ENCODE peak calls at places on chromosomes 12 and 14, in ten cellular contexts. One of them, this sample, is unnamed.

GRCh38 chr14:56491299-56492285 is 88.0 kb upstream of the TMEM260 start:
- DNase-seq in mucosa of gallbladder: peak
- DNase-seq in stimulated activated CD4-positive, alpha-beta T cell treated with anti-CD3 and anti-CD28 coated beads, Interleukin-15, amount 100 ng/mL, for 1 hour: no peak
- DNase-seq in NCI-H1092 treated with DMSO at 0.1 percent for 48 hours: peak
- DNase-seq in heart right ventricle: no peak
- DNase-seq in stimulated activated CD8-positive, alpha-beta memory T cell treated with anti-CD3 and anti-CD28 coated beads, Interleukin-4, amount 100 ng/mL, for 1 hour: no peak
- DNase-seq in HFFc6: peak
- DNase-seq in T-helper 9 cell: no peak
- DNase-seq in H9: peak
- DNase-seq in activated CD8-positive, alpha-beta T cell treated with anti-CD3 and anti-CD28 coated beads for 36 hours: peak
- DNase-seq in this sample: peak

GRCh38 chr14:74575936-74576335 is 36.1 kb downstream of the LTBP2 start:
- DNase-seq in heart right ventricle: no peak
- DNase-seq in activated CD8-positive, alpha-beta T cell treated with anti-CD3 and anti-CD28 coated beads for 36 hours: no peak
- DNase-seq in mucosa of gallbladder: no peak
- DNase-seq in stimulated activated CD4-positive, alpha-beta T cell treated with anti-CD3 and anti-CD28 coated beads, Interleukin-15, amount 100 ng/mL, for 1 hour: no peak
- DNase-seq in HFFc6: no peak
- DNase-seq in H9: no peak
- DNase-seq in stimulated activated CD8-positive, alpha-beta memory T cell treated with anti-CD3 and anti-CD28 coated beads, Interleukin-4, amount 100 ng/mL, for 1 hour: no peak
- DNase-seq in T-helper 9 cell: no peak
- DNase-seq in NCI-H1092 treated with DMSO at 0.1 percent for 48 hours: no peak
- DNase-seq in this sample: no peak

GRCh38 chr12:109387425-109388166 is 39.9 kb downstream of the MYO1H start:
- DNase-seq in activated CD8-positive, alpha-beta T cell treated with anti-CD3 and anti-CD28 coated beads for 36 hours: no peak
- DNase-seq in stimulated activated CD8-positive, alpha-beta memory T cell treated with anti-CD3 and anti-CD28 coated beads, Interleukin-4, amount 100 ng/mL, for 1 hour: no peak
- DNase-seq in stimulated activated CD4-positive, alpha-beta T cell treated with anti-CD3 and anti-CD28 coated beads, Interleukin-15, amount 100 ng/mL, for 1 hour: no peak
- DNase-seq in T-helper 9 cell: no peak
- DNase-seq in HFFc6: peak
- DNase-seq in H9: peak
- DNase-seq in NCI-H1092 treated with DMSO at 0.1 percent for 48 hours: no peak
- DNase-seq in heart right ventricle: no peak
- DNase-seq in mucosa of gallbladder: no peak
- DNase-seq in this sample: no peak

GRCh38 chr14:19873178-19873577 is 1.8 kb upstream of the OR4K2 start:
- DNase-seq in heart right ventricle: no peak
- DNase-seq in activated CD8-positive, alpha-beta T cell treated with anti-CD3 and anti-CD28 coated beads for 36 hours: no peak
- DNase-seq in stimulated activated CD8-positive, alpha-beta memory T cell treated with anti-CD3 and anti-CD28 coated beads, Interleukin-4, amount 100 ng/mL, for 1 hour: no peak
- DNase-seq in stimulated activated CD4-positive, alpha-beta T cell treated with anti-CD3 and anti-CD28 coated beads, Interleukin-15, amount 100 ng/mL, for 1 hour: no peak
- DNase-seq in H9: no peak
- DNase-seq in NCI-H1092 treated with DMSO at 0.1 percent for 48 hours: no peak
- DNase-seq in HFFc6: no peak
- DNase-seq in T-helper 9 cell: no peak
- DNase-seq in mucosa of gallbladder: no peak
- DNase-seq in this sample: no peak

GRCh38 chr12:63985456-63985855 is 141.0 kb downstream of the SRGAP1 start:
- DNase-seq in heart right ventricle: no peak
- DNase-seq in mucosa of gallbladder: no peak
- DNase-seq in stimulated activated CD4-positive, alpha-beta T cell treated with anti-CD3 and anti-CD28 coated beads, Interleukin-15, amount 100 ng/mL, for 1 hour: no peak
- DNase-seq in stimulated activated CD8-positive, alpha-beta memory T cell treated with anti-CD3 and anti-CD28 coated beads, Interleukin-4, amount 100 ng/mL, for 1 hour: no peak
- DNase-seq in H9: no peak
- DNase-seq in activated CD8-positive, alpha-beta T cell treated with anti-CD3 and anti-CD28 coated beads for 36 hours: no peak
- DNase-seq in HFFc6: no peak
- DNase-seq in T-helper 9 cell: no peak
- DNase-seq in NCI-H1092 treated with DMSO at 0.1 percent for 48 hours: no peak
- DNase-seq in this sample: no peak

GRCh38 chr12:82756303-82756702 is 69.6 kb downstream of the TMTC2 start:
- DNase-seq in heart right ventricle: no peak
- DNase-seq in activated CD8-positive, alpha-beta T cell treated with anti-CD3 and anti-CD28 coated beads for 36 hours: no peak
- DNase-seq in mucosa of gallbladder: no peak
- DNase-seq in NCI-H1092 treated with DMSO at 0.1 percent for 48 hours: no peak
- DNase-seq in H9: peak
- DNase-seq in stimulated activated CD4-positive, alpha-beta T cell treated with anti-CD3 and anti-CD28 coated beads, Interleukin-15, amount 100 ng/mL, for 1 hour: no peak
- DNase-seq in T-helper 9 cell: no peak
- DNase-seq in HFFc6: no peak
- DNase-seq in stimulated activated CD8-positive, alpha-beta memory T cell treated with anti-CD3 and anti-CD28 coated beads, Interleukin-4, amount 100 ng/mL, for 1 hour: no peak
- DNase-seq in this sample: no peak

GRCh38 chr12:47080725-47081502 is 1.2 kb upstream of the AMIGO2 start:
- DNase-seq in heart right ventricle: peak
- DNase-seq in HFFc6: no peak
- DNase-seq in mucosa of gallbladder: peak
- DNase-seq in H9: no peak
- DNase-seq in stimulated activated CD4-positive, alpha-beta T cell treated with anti-CD3 and anti-CD28 coated beads, Interleukin-15, amount 100 ng/mL, for 1 hour: peak
- DNase-seq in NCI-H1092 treated with DMSO at 0.1 percent for 48 hours: no peak
- DNase-seq in activated CD8-positive, alpha-beta T cell treated with anti-CD3 and anti-CD28 coated beads for 36 hours: peak
- DNase-seq in stimulated activated CD8-positive, alpha-beta memory T cell treated with anti-CD3 and anti-CD28 coated beads, Interleukin-4, amount 100 ng/mL, for 1 hour: no peak
- DNase-seq in T-helper 9 cell: peak
- DNase-seq in this sample: peak

GRCh38 chr12:90896164-90896563 is 58.8 kb downstream of the CCER1 start:
- DNase-seq in stimulated activated CD4-positive, alpha-beta T cell treated with anti-CD3 and anti-CD28 coated beads, Interleukin-15, amount 100 ng/mL, for 1 hour: no peak
- DNase-seq in activated CD8-positive, alpha-beta T cell treated with anti-CD3 and anti-CD28 coated beads for 36 hours: no peak
- DNase-seq in mucosa of gallbladder: no peak
- DNase-seq in heart right ventricle: no peak
- DNase-seq in HFFc6: peak
- DNase-seq in stimulated activated CD8-positive, alpha-beta memory T cell treated with anti-CD3 and anti-CD28 coated beads, Interleukin-4, amount 100 ng/mL, for 1 hour: no peak
- DNase-seq in T-helper 9 cell: no peak
- DNase-seq in NCI-H1092 treated with DMSO at 0.1 percent for 48 hours: no peak
- DNase-seq in H9: no peak
- DNase-seq in this sample: no peak

GRCh38 chr12:89064780-89065179 is 287.5 kb downstream of the DUSP6 start:
- DNase-seq in NCI-H1092 treated with DMSO at 0.1 percent for 48 hours: no peak
- DNase-seq in stimulated activated CD4-positive, alpha-beta T cell treated with anti-CD3 and anti-CD28 coated beads, Interleukin-15, amount 100 ng/mL, for 1 hour: no peak
- DNase-seq in stimulated activated CD8-positive, alpha-beta memory T cell treated with anti-CD3 and anti-CD28 coated beads, Interleukin-4, amount 100 ng/mL, for 1 hour: no peak
- DNase-seq in T-helper 9 cell: no peak
- DNase-seq in mucosa of gallbladder: no peak
- DNase-seq in HFFc6: peak
- DNase-seq in heart right ventricle: no peak
- DNase-seq in H9: no peak
- DNase-seq in activated CD8-positive, alpha-beta T cell treated with anti-CD3 and anti-CD28 coated beads for 36 hours: peak
- DNase-seq in this sample: no peak

GRCh38 chr14:104656014-104656714 is 33.3 kb upstream of the INF2 start:
- DNase-seq in H9: no peak
- DNase-seq in activated CD8-positive, alpha-beta T cell treated with anti-CD3 and anti-CD28 coated beads for 36 hours: no peak
- DNase-seq in heart right ventricle: no peak
- DNase-seq in HFFc6: no peak
- DNase-seq in stimulated activated CD4-positive, alpha-beta T cell treated with anti-CD3 and anti-CD28 coated beads, Interleukin-15, amount 100 ng/mL, for 1 hour: no peak
- DNase-seq in stimulated activated CD8-positive, alpha-beta memory T cell treated with anti-CD3 and anti-CD28 coated beads, Interleukin-4, amount 100 ng/mL, for 1 hour: no peak
- DNase-seq in mucosa of gallbladder: no peak
- DNase-seq in T-helper 9 cell: no peak
- DNase-seq in NCI-H1092 treated with DMSO at 0.1 percent for 48 hours: no peak
- DNase-seq in this sample: no peak

GRCh38 chr14:31541702-31542101 is 19.5 kb upstream of the NUBPL start:
- DNase-seq in heart right ventricle: no peak
- DNase-seq in stimulated activated CD4-positive, alpha-beta T cell treated with anti-CD3 and anti-CD28 coated beads, Interleukin-15, amount 100 ng/mL, for 1 hour: no peak
- DNase-seq in H9: no peak
- DNase-seq in T-helper 9 cell: no peak
- DNase-seq in NCI-H1092 treated with DMSO at 0.1 percent for 48 hours: no peak
- DNase-seq in mucosa of gallbladder: no peak
- DNase-seq in HFFc6: no peak
- DNase-seq in stimulated activated CD8-positive, alpha-beta memory T cell treated with anti-CD3 and anti-CD28 coated beads, Interleukin-4, amount 100 ng/mL, for 1 hour: no peak
- DNase-seq in activated CD8-positive, alpha-beta T cell treated with anti-CD3 and anti-CD28 coated beads for 36 hours: no peak
- DNase-seq in this sample: no peak

GRCh38 chr14:37057776-37058175 is 114.6 kb downstream of the SLC25A21 start:
- DNase-seq in T-helper 9 cell: no peak
- DNase-seq in NCI-H1092 treated with DMSO at 0.1 percent for 48 hours: no peak
- DNase-seq in HFFc6: no peak
- DNase-seq in activated CD8-positive, alpha-beta T cell treated with anti-CD3 and anti-CD28 coated beads for 36 hours: no peak
- DNase-seq in stimulated activated CD4-positive, alpha-beta T cell treated with anti-CD3 and anti-CD28 coated beads, Interleukin-15, amount 100 ng/mL, for 1 hour: no peak
- DNase-seq in stimulated activated CD8-positive, alpha-beta memory T cell treated with anti-CD3 and anti-CD28 coated beads, Interleukin-4, amount 100 ng/mL, for 1 hour: no peak
- DNase-seq in heart right ventricle: no peak
- DNase-seq in H9: no peak
- DNase-seq in mucosa of gallbladder: no peak
- DNase-seq in this sample: no peak

GRCh38 chr12:13194462-13195110 is 1.9 kb upstream of the EMP1 start:
- DNase-seq in heart right ventricle: no peak
- DNase-seq in H9: no peak
- DNase-seq in activated CD8-positive, alpha-beta T cell treated with anti-CD3 and anti-CD28 coated beads for 36 hours: no peak
- DNase-seq in stimulated activated CD8-positive, alpha-beta memory T cell treated with anti-CD3 and anti-CD28 coated beads, Interleukin-4, amount 100 ng/mL, for 1 hour: no peak
- DNase-seq in T-helper 9 cell: no peak
- DNase-seq in stimulated activated CD4-positive, alpha-beta T cell treated with anti-CD3 and anti-CD28 coated beads, Interleukin-15, amount 100 ng/mL, for 1 hour: no peak
- DNase-seq in mucosa of gallbladder: no peak
- DNase-seq in NCI-H1092 treated with DMSO at 0.1 percent for 48 hours: no peak
- DNase-seq in HFFc6: peak
- DNase-seq in this sample: no peak

GRCh38 chr14:71309756-71310155 is 402.5 kb downstream of the PCNX1 start:
- DNase-seq in NCI-H1092 treated with DMSO at 0.1 percent for 48 hours: no peak
- DNase-seq in stimulated activated CD4-positive, alpha-beta T cell treated with anti-CD3 and anti-CD28 coated beads, Interleukin-15, amount 100 ng/mL, for 1 hour: no peak
- DNase-seq in activated CD8-positive, alpha-beta T cell treated with anti-CD3 and anti-CD28 coated beads for 36 hours: no peak
- DNase-seq in HFFc6: no peak
- DNase-seq in stimulated activated CD8-positive, alpha-beta memory T cell treated with anti-CD3 and anti-CD28 coated beads, Interleukin-4, amount 100 ng/mL, for 1 hour: no peak
- DNase-seq in heart right ventricle: no peak
- DNase-seq in T-helper 9 cell: no peak
- DNase-seq in H9: no peak
- DNase-seq in mucosa of gallbladder: peak
- DNase-seq in this sample: no peak

GRCh38 chr12:120321382-120322202 is 6.0 kb downstream of the PLA2G1B start:
- DNase-seq in activated CD8-positive, alpha-beta T cell treated with anti-CD3 and anti-CD28 coated beads for 36 hours: no peak
- DNase-seq in T-helper 9 cell: no peak
- DNase-seq in H9: no peak
- DNase-seq in HFFc6: no peak
- DNase-seq in stimulated activated CD8-positive, alpha-beta memory T cell treated with anti-CD3 and anti-CD28 coated beads, Interleukin-4, amount 100 ng/mL, for 1 hour: no peak
- DNase-seq in NCI-H1092 treated with DMSO at 0.1 percent for 48 hours: no peak
- DNase-seq in heart right ventricle: no peak
- DNase-seq in mucosa of gallbladder: peak
- DNase-seq in stimulated activated CD4-positive, alpha-beta T cell treated with anti-CD3 and anti-CD28 coated beads, Interleukin-15, amount 100 ng/mL, for 1 hour: no peak
- DNase-seq in this sample: no peak

GRCh38 chr12:94175763-94176660 is 27.6 kb downstream of the PLXNC1 start:
- DNase-seq in activated CD8-positive, alpha-beta T cell treated with anti-CD3 and anti-CD28 coated beads for 36 hours: no peak
- DNase-seq in HFFc6: no peak
- DNase-seq in T-helper 9 cell: no peak
- DNase-seq in heart right ventricle: no peak
- DNase-seq in H9: no peak
- DNase-seq in stimulated activated CD8-positive, alpha-beta memory T cell treated with anti-CD3 and anti-CD28 coated beads, Interleukin-4, amount 100 ng/mL, for 1 hour: no peak
- DNase-seq in mucosa of gallbladder: no peak
- DNase-seq in stimulated activated CD4-positive, alpha-beta T cell treated with anti-CD3 and anti-CD28 coated beads, Interleukin-15, amount 100 ng/mL, for 1 hour: no peak
- DNase-seq in NCI-H1092 treated with DMSO at 0.1 percent for 48 hours: no peak
- DNase-seq in this sample: no peak

GRCh38 chr14:46147486-46147885 is 504.1 kb downstream of the RPL10L start:
- DNase-seq in H9: no peak
- DNase-seq in T-helper 9 cell: no peak
- DNase-seq in NCI-H1092 treated with DMSO at 0.1 percent for 48 hours: no peak
- DNase-seq in mucosa of gallbladder: no peak
- DNase-seq in stimulated activated CD4-positive, alpha-beta T cell treated with anti-CD3 and anti-CD28 coated beads, Interleukin-15, amount 100 ng/mL, for 1 hour: no peak
- DNase-seq in stimulated activated CD8-positive, alpha-beta memory T cell treated with anti-CD3 and anti-CD28 coated beads, Interleukin-4, amount 100 ng/mL, for 1 hour: no peak
- DNase-seq in HFFc6: no peak
- DNase-seq in activated CD8-positive, alpha-beta T cell treated with anti-CD3 and anti-CD28 coated beads for 36 hours: no peak
- DNase-seq in heart right ventricle: no peak
- DNase-seq in this sample: no peak

GRCh38 chr14:103854822-103855733 is 7.7 kb upstream of the PPP1R13B start:
- DNase-seq in T-helper 9 cell: no peak
- DNase-seq in heart right ventricle: peak
- DNase-seq in stimulated activated CD8-positive, alpha-beta memory T cell treated with anti-CD3 and anti-CD28 coated beads, Interleukin-4, amount 100 ng/mL, for 1 hour: no peak
- DNase-seq in mucosa of gallbladder: peak
- DNase-seq in NCI-H1092 treated with DMSO at 0.1 percent for 48 hours: peak
- DNase-seq in HFFc6: no peak
- DNase-seq in stimulated activated CD4-positive, alpha-beta T cell treated with anti-CD3 and anti-CD28 coated beads, Interleukin-15, amount 100 ng/mL, for 1 hour: no peak
- DNase-seq in H9: peak
- DNase-seq in activated CD8-positive, alpha-beta T cell treated with anti-CD3 and anti-CD28 coated beads for 36 hours: no peak
- DNase-seq in this sample: no peak

This sample was measured in T follicular helper cell.